ENCODE peak calls at places on chromosomes 1 and 21, in nine cellular contexts. W, P, I, V, R, S, G, M and K are unnamed samples.

GRCh38 chr1:72936942-72937341 is 654.6 kb upstream of the NEGR1 start:
- DNase-seq in W (no peak), V (no peak), I (no peak), S (no peak), P (no peak), G (no peak), R (no peak), M (no peak), K (no peak)

GRCh38 chr1:166627583-166627982 is 211.7 kb upstream of the POGK start:
- DNase-seq in V (no peak), G (no peak), M (no peak), W (no peak), I (no peak), P (no peak), R (no peak), S (no peak), K (no peak)

GRCh38 chr1:165352442-165353293 is 3.8 kb downstream of the LMX1A start:
- DNase-seq in R (no peak), S (no peak), M (peak), I (no peak), W (no peak), V (no peak), G (no peak), P (no peak), K (no peak)

GRCh38 chr1:104987210-104987609 is 1237.5 kb downstream of the AMY1C start:
- DNase-seq in G (no peak), V (no peak), M (no peak), W (no peak), I (no peak), S (no peak), P (no peak), R (no peak), K (no peak)

GRCh38 chr1:7097938-7098592 is 312.8 kb downstream of the CAMTA1 start:
- DNase-seq in G (no peak), S (no peak), R (no peak), I (no peak), V (no peak), W (no peak), P (no peak), M (no peak), K (no peak)

GRCh38 chr21:33817663-33818433 is 97.8 kb downstream of the ATP5PO start:
- DNase-seq in R (no peak), W (no peak), I (no peak), P (no peak), S (no peak), M (no peak), V (no peak), G (no peak), K (no peak)

GRCh38 chr1:186440584-186440983 is 20.3 kb downstream of the PDC start:
- DNase-seq in M (no peak), P (no peak), G (peak), S (peak), W (no peak), R (no peak), I (peak), V (no peak), K (no peak)

GRCh38 chr1:96236156-96236739 is 485.3 kb upstream of the PTBP2 start:
- DNase-seq in M (peak), S (peak), I (peak), W (no peak), G (peak), P (peak), V (no peak), R (peak), K (no peak)

GRCh38 chr1:9400425-9401079 is 107.9 kb downstream of the SPSB1 start:
- DNase-seq in W (no peak), V (no peak), M (no peak), I (peak), G (peak), R (no peak), S (no peak), P (no peak), K (peak)

GRCh38 chr1:243882276-243882675 is 32.2 kb upstream of the AKT3 start:
- DNase-seq in V (no peak), P (no peak), W (no peak), I (peak), G (peak), M (no peak), S (no peak), R (no peak), K (no peak)

GRCh38 chr1:201212461-201213055 is 21.9 kb downstream of the IGFN1 start:
- DNase-seq in M (no peak), P (no peak), S (no peak), V (no peak), W (no peak), R (no peak), G (no peak), I (no peak), K (no peak)

GRCh38 chr1:100187912-100188311 is 9.9 kb upstream of the LRRC39 start:
- DNase-seq in R (no peak), P (no peak), I (no peak), G (no peak), M (no peak), V (no peak), S (no peak), W (no peak), K (no peak)

GRCh38 chr1:197272791-197273190 is 4.7 kb downstream of the CRB1 start:
- DNase-seq in V (no peak), S (no peak), M (no peak), G (no peak), W (no peak), I (peak), R (no peak), P (no peak), K (no peak)

GRCh38 chr1:245133995-245134715 is 20.6 kb upstream of the KIF26B start:
- DNase-seq in R (no peak), S (no peak), P (no peak), M (no peak), G (no peak), W (no peak), I (no peak), V (no peak), K (no peak)